ENCODE peak calls at places on chromosomes 16 and 17, in nine cellular contexts. One of them, this sample, is unnamed.

GRCh38 chr16:7392206-7392605 is 59.6 kb downstream of the RBFOX1 start:
- DNase-seq in SW 1271: no peak
- DNase-seq in NCI-H748 treated with DMSO at 0.1 percent for 48 hours: no peak
- DNase-seq in KG1: no peak
- DNase-seq in GM20000: no peak
- DNase-seq in hepatic stellate cell: no peak
- DNase-seq in stimulated activated CD4-positive, alpha-beta T cell treated with anti-CD3 and anti-CD28 coated beads, Interleukin-1b, Interleukin-23, amount 100 ng/mL, for 1 hour: no peak
- DNase-seq in fibroblast of mammary gland: no peak
- DNase-seq in smooth muscle cell of the brain vasculature: no peak
- DNase-seq in this sample: no peak

GRCh38 chr16:27982184-27982583 is 81.3 kb downstream of the GSG1L start:
- DNase-seq in SW 1271: no peak
- DNase-seq in NCI-H748 treated with DMSO at 0.1 percent for 48 hours: no peak
- DNase-seq in KG1: no peak
- DNase-seq in GM20000: no peak
- DNase-seq in hepatic stellate cell: no peak
- DNase-seq in stimulated activated CD4-positive, alpha-beta T cell treated with anti-CD3 and anti-CD28 coated beads, Interleukin-1b, Interleukin-23, amount 100 ng/mL, for 1 hour: no peak
- DNase-seq in fibroblast of mammary gland: no peak
- DNase-seq in smooth muscle cell of the brain vasculature: no peak
- DNase-seq in this sample: no peak

GRCh38 chr17:60231234-60231633 is 81.5 kb downstream of the CA4 start:
- DNase-seq in SW 1271: no peak
- DNase-seq in NCI-H748 treated with DMSO at 0.1 percent for 48 hours: peak
- DNase-seq in KG1: no peak
- DNase-seq in GM20000: peak
- DNase-seq in hepatic stellate cell: no peak
- DNase-seq in stimulated activated CD4-positive, alpha-beta T cell treated with anti-CD3 and anti-CD28 coated beads, Interleukin-1b, Interleukin-23, amount 100 ng/mL, for 1 hour: no peak
- DNase-seq in fibroblast of mammary gland: peak
- DNase-seq in smooth muscle cell of the brain vasculature: no peak
- DNase-seq in this sample: no peak

GRCh38 chr17:47802341-47803022 is 19.1 kb downstream of the OSBPL7 start:
- DNase-seq in SW 1271: no peak
- DNase-seq in NCI-H748 treated with DMSO at 0.1 percent for 48 hours: peak
- DNase-seq in KG1: no peak
- DNase-seq in GM20000: peak
- DNase-seq in hepatic stellate cell: peak
- DNase-seq in stimulated activated CD4-positive, alpha-beta T cell treated with anti-CD3 and anti-CD28 coated beads, Interleukin-1b, Interleukin-23, amount 100 ng/mL, for 1 hour: peak
- DNase-seq in fibroblast of mammary gland: peak
- DNase-seq in smooth muscle cell of the brain vasculature: peak
- DNase-seq in this sample: peak

GRCh38 chr16:50680907-50681885 is at the start of gene SNX20:
- DNase-seq in SW 1271: no peak
- DNase-seq in NCI-H748 treated with DMSO at 0.1 percent for 48 hours: no peak
- DNase-seq in KG1: peak
- DNase-seq in GM20000: peak
- DNase-seq in hepatic stellate cell: no peak
- DNase-seq in stimulated activated CD4-positive, alpha-beta T cell treated with anti-CD3 and anti-CD28 coated beads, Interleukin-1b, Interleukin-23, amount 100 ng/mL, for 1 hour: no peak
- DNase-seq in fibroblast of mammary gland: no peak
- DNase-seq in smooth muscle cell of the brain vasculature: no peak
- DNase-seq in this sample: no peak

GRCh38 chr16:20243731-20244281 is 83.5 kb downstream of the GP2 start:
- DNase-seq in SW 1271: no peak
- DNase-seq in NCI-H748 treated with DMSO at 0.1 percent for 48 hours: no peak
- DNase-seq in KG1: no peak
- DNase-seq in GM20000: no peak
- DNase-seq in hepatic stellate cell: no peak
- DNase-seq in stimulated activated CD4-positive, alpha-beta T cell treated with anti-CD3 and anti-CD28 coated beads, Interleukin-1b, Interleukin-23, amount 100 ng/mL, for 1 hour: no peak
- DNase-seq in fibroblast of mammary gland: no peak
- DNase-seq in smooth muscle cell of the brain vasculature: no peak
- DNase-seq in this sample: no peak

GRCh38 chr16:57475711-57476339 is 10.5 kb downstream of the DOK4 start:
- DNase-seq in SW 1271: no peak
- DNase-seq in NCI-H748 treated with DMSO at 0.1 percent for 48 hours: peak
- DNase-seq in KG1: peak
- DNase-seq in GM20000: peak
- DNase-seq in hepatic stellate cell: peak
- DNase-seq in stimulated activated CD4-positive, alpha-beta T cell treated with anti-CD3 and anti-CD28 coated beads, Interleukin-1b, Interleukin-23, amount 100 ng/mL, for 1 hour: peak
- DNase-seq in fibroblast of mammary gland: peak
- DNase-seq in smooth muscle cell of the brain vasculature: no peak
- DNase-seq in this sample: peak

GRCh38 chr16:49460786-49461470 is 87.3 kb downstream of the C16orf78 start:
- DNase-seq in SW 1271: no peak
- DNase-seq in NCI-H748 treated with DMSO at 0.1 percent for 48 hours: no peak
- DNase-seq in KG1: no peak
- DNase-seq in GM20000: no peak
- DNase-seq in hepatic stellate cell: no peak
- DNase-seq in stimulated activated CD4-positive, alpha-beta T cell treated with anti-CD3 and anti-CD28 coated beads, Interleukin-1b, Interleukin-23, amount 100 ng/mL, for 1 hour: no peak
- DNase-seq in fibroblast of mammary gland: no peak
- DNase-seq in smooth muscle cell of the brain vasculature: no peak
- DNase-seq in this sample: no peak

GRCh38 chr17:62871291-62871690 is 63.2 kb upstream of the MARCHF10 start:
- DNase-seq in SW 1271: no peak
- DNase-seq in NCI-H748 treated with DMSO at 0.1 percent for 48 hours: no peak
- DNase-seq in KG1: no peak
- DNase-seq in GM20000: no peak
- DNase-seq in hepatic stellate cell: no peak
- DNase-seq in stimulated activated CD4-positive, alpha-beta T cell treated with anti-CD3 and anti-CD28 coated beads, Interleukin-1b, Interleukin-23, amount 100 ng/mL, for 1 hour: no peak
- DNase-seq in fibroblast of mammary gland: no peak
- DNase-seq in smooth muscle cell of the brain vasculature: no peak
- DNase-seq in this sample: no peak

GRCh38 chr17:79974786-79975497 is 60.7 kb downstream of the TBC1D16 start:
- DNase-seq in SW 1271: no peak
- DNase-seq in NCI-H748 treated with DMSO at 0.1 percent for 48 hours: no peak
- DNase-seq in KG1: no peak
- DNase-seq in GM20000: no peak
- DNase-seq in hepatic stellate cell: no peak
- DNase-seq in stimulated activated CD4-positive, alpha-beta T cell treated with anti-CD3 and anti-CD28 coated beads, Interleukin-1b, Interleukin-23, amount 100 ng/mL, for 1 hour: no peak
- DNase-seq in fibroblast of mammary gland: no peak
- DNase-seq in smooth muscle cell of the brain vasculature: no peak
- DNase-seq in this sample: no peak

GRCh38 chr16:16178455-16179162 is 44.7 kb downstream of the ABCC6 start:
- DNase-seq in SW 1271: no peak
- DNase-seq in NCI-H748 treated with DMSO at 0.1 percent for 48 hours: no peak
- DNase-seq in KG1: no peak
- DNase-seq in GM20000: no peak
- DNase-seq in hepatic stellate cell: no peak
- DNase-seq in stimulated activated CD4-positive, alpha-beta T cell treated with anti-CD3 and anti-CD28 coated beads, Interleukin-1b, Interleukin-23, amount 100 ng/mL, for 1 hour: no peak
- DNase-seq in fibroblast of mammary gland: no peak
- DNase-seq in smooth muscle cell of the brain vasculature: no peak
- DNase-seq in this sample: no peak

GRCh38 chr17:39593371-39593770 is 14.3 kb downstream of the NEUROD2 start:
- DNase-seq in SW 1271: no peak
- DNase-seq in NCI-H748 treated with DMSO at 0.1 percent for 48 hours: no peak
- DNase-seq in KG1: no peak
- DNase-seq in GM20000: no peak
- DNase-seq in hepatic stellate cell: no peak
- DNase-seq in stimulated activated CD4-positive, alpha-beta T cell treated with anti-CD3 and anti-CD28 coated beads, Interleukin-1b, Interleukin-23, amount 100 ng/mL, for 1 hour: no peak
- DNase-seq in fibroblast of mammary gland: no peak
- DNase-seq in smooth muscle cell of the brain vasculature: no peak
- DNase-seq in this sample: no peak

GRCh38 chr16:26263406-26263805 is 571.6 kb downstream of the HS3ST4 start:
- DNase-seq in SW 1271: no peak
- DNase-seq in NCI-H748 treated with DMSO at 0.1 percent for 48 hours: no peak
- DNase-seq in KG1: no peak
- DNase-seq in GM20000: no peak
- DNase-seq in hepatic stellate cell: no peak
- DNase-seq in stimulated activated CD4-positive, alpha-beta T cell treated with anti-CD3 and anti-CD28 coated beads, Interleukin-1b, Interleukin-23, amount 100 ng/mL, for 1 hour: no peak
- DNase-seq in fibroblast of mammary gland: no peak
- DNase-seq in smooth muscle cell of the brain vasculature: no peak
- DNase-seq in this sample: no peak

GRCh38 chr16:2270070-2270462 is 2.1 kb upstream of the RNPS1 start:
- DNase-seq in SW 1271: no peak
- DNase-seq in NCI-H748 treated with DMSO at 0.1 percent for 48 hours: no peak
- DNase-seq in KG1: no peak
- DNase-seq in GM20000: no peak
- DNase-seq in hepatic stellate cell: no peak
- DNase-seq in stimulated activated CD4-positive, alpha-beta T cell treated with anti-CD3 and anti-CD28 coated beads, Interleukin-1b, Interleukin-23, amount 100 ng/mL, for 1 hour: no peak
- DNase-seq in fibroblast of mammary gland: no peak
- DNase-seq in smooth muscle cell of the brain vasculature: no peak
- DNase-seq in this sample: no peak

GRCh38 chr17:1087381-1088241 is 90.7 kb downstream of the TIMM22 start:
- DNase-seq in SW 1271: no peak
- DNase-seq in NCI-H748 treated with DMSO at 0.1 percent for 48 hours: peak
- DNase-seq in KG1: no peak
- DNase-seq in GM20000: no peak
- DNase-seq in hepatic stellate cell: no peak
- DNase-seq in stimulated activated CD4-positive, alpha-beta T cell treated with anti-CD3 and anti-CD28 coated beads, Interleukin-1b, Interleukin-23, amount 100 ng/mL, for 1 hour: no peak
- DNase-seq in fibroblast of mammary gland: no peak
- DNase-seq in smooth muscle cell of the brain vasculature: no peak
- DNase-seq in this sample: no peak

GRCh38 chr17:48024149-48025039 is 13.2 kb downstream of the COPZ2 start:
- DNase-seq in SW 1271: no peak
- DNase-seq in NCI-H748 treated with DMSO at 0.1 percent for 48 hours: peak
- DNase-seq in KG1: no peak
- DNase-seq in GM20000: peak
- DNase-seq in hepatic stellate cell: peak
- DNase-seq in stimulated activated CD4-positive, alpha-beta T cell treated with anti-CD3 and anti-CD28 coated beads, Interleukin-1b, Interleukin-23, amount 100 ng/mL, for 1 hour: no peak
- DNase-seq in fibroblast of mammary gland: peak
- DNase-seq in smooth muscle cell of the brain vasculature: no peak
- DNase-seq in this sample: no peak

GRCh38 chr16:4936991-4937781 is at the start of gene PPL:
- DNase-seq in SW 1271: no peak
- DNase-seq in NCI-H748 treated with DMSO at 0.1 percent for 48 hours: peak
- DNase-seq in KG1: no peak
- DNase-seq in GM20000: peak
- DNase-seq in hepatic stellate cell: no peak
- DNase-seq in stimulated activated CD4-positive, alpha-beta T cell treated with anti-CD3 and anti-CD28 coated beads, Interleukin-1b, Interleukin-23, amount 100 ng/mL, for 1 hour: no peak
- DNase-seq in fibroblast of mammary gland: no peak
- DNase-seq in smooth muscle cell of the brain vasculature: no peak
- DNase-seq in this sample: no peak

GRCh38 chr17:80114758-80115157 is 13.4 kb downstream of the GAA start:
- DNase-seq in SW 1271: no peak
- DNase-seq in NCI-H748 treated with DMSO at 0.1 percent for 48 hours: no peak
- DNase-seq in KG1: no peak
- DNase-seq in GM20000: no peak
- DNase-seq in hepatic stellate cell: no peak
- DNase-seq in stimulated activated CD4-positive, alpha-beta T cell treated with anti-CD3 and anti-CD28 coated beads, Interleukin-1b, Interleukin-23, amount 100 ng/mL, for 1 hour: no peak
- DNase-seq in fibroblast of mammary gland: no peak
- DNase-seq in smooth muscle cell of the brain vasculature: no peak
- DNase-seq in this sample: no peak

GRCh38 chr17:29136998-29137730 is 43.0 kb downstream of the MYO18A start:
- DNase-seq in SW 1271: no peak
- DNase-seq in NCI-H748 treated with DMSO at 0.1 percent for 48 hours: no peak
- DNase-seq in KG1: no peak
- DNase-seq in GM20000: no peak
- DNase-seq in hepatic stellate cell: no peak
- DNase-seq in stimulated activated CD4-positive, alpha-beta T cell treated with anti-CD3 and anti-CD28 coated beads, Interleukin-1b, Interleukin-23, amount 100 ng/mL, for 1 hour: no peak
- DNase-seq in fibroblast of mammary gland: peak
- DNase-seq in smooth muscle cell of the brain vasculature: no peak
- DNase-seq in this sample: no peak

GRCh38 chr16:27243725-27244362 is 24.7 kb downstream of the NSMCE1 start:
- DNase-seq in SW 1271: no peak
- DNase-seq in NCI-H748 treated with DMSO at 0.1 percent for 48 hours: no peak
- DNase-seq in KG1: no peak
- DNase-seq in GM20000: no peak
- DNase-seq in hepatic stellate cell: no peak
- DNase-seq in stimulated activated CD4-positive, alpha-beta T cell treated with anti-CD3 and anti-CD28 coated beads, Interleukin-1b, Interleukin-23, amount 100 ng/mL, for 1 hour: no peak
- DNase-seq in fibroblast of mammary gland: no peak
- DNase-seq in smooth muscle cell of the brain vasculature: no peak
- DNase-seq in this sample: no peak